ENCODE peak calls at places on chromosomes 4 and X, in seven cellular contexts. One of them, this sample, is unnamed.

GRCh38 chr4:38099020-38099600 is 138.9 kb downstream of the PTTG2 start:
- DNase-seq in OCI-LY7: no peak
- DNase-seq in HCT116: no peak
- DNase-seq in cardiac muscle cell: no peak
- DNase-seq in IMR-90: no peak
- DNase-seq in Panc1: no peak
- DNase-seq in HFF-Myc: no peak
- DNase-seq in this sample: no peak

GRCh38 chr4:22090655-22091350 is 142.2 kb upstream of the KCNIP4 start:
- DNase-seq in OCI-LY7: no peak
- DNase-seq in HCT116: no peak
- DNase-seq in Panc1: no peak
- DNase-seq in IMR-90: no peak
- DNase-seq in HFF-Myc: no peak
- DNase-seq in cardiac muscle cell: peak; percentile 31
- DNase-seq in this sample: no peak

GRCh38 chrX:153477039-153477438 is 6.7 kb upstream of the HAUS7 start:
- DNase-seq in IMR-90: peak; percentile 59
- DNase-seq in Panc1: no peak
- DNase-seq in cardiac muscle cell: no peak
- DNase-seq in HCT116: no peak
- DNase-seq in HFF-Myc: peak; percentile 60
- DNase-seq in OCI-LY7: no peak
- DNase-seq in this sample: no peak

GRCh38 chrX:72572248-72573157 is at the start of gene HDAC8:
- DNase-seq in OCI-LY7: peak; percentile 79
- DNase-seq in HFF-Myc: peak; percentile 50
- DNase-seq in Panc1: peak; percentile 77
- DNase-seq in cardiac muscle cell: peak; percentile 65
- DNase-seq in HCT116: peak; percentile 70
- DNase-seq in IMR-90: peak; percentile 86
- DNase-seq in this sample: peak; percentile 90

GRCh38 chr4:174120446-174121142 is 162.9 kb downstream of the FBXO8 start:
- DNase-seq in Panc1: peak; percentile 12
- DNase-seq in cardiac muscle cell: peak; percentile 67
- DNase-seq in HFF-Myc: peak; percentile 46
- DNase-seq in HCT116: peak; percentile 66
- DNase-seq in IMR-90: peak; percentile 72
- DNase-seq in OCI-LY7: peak; percentile 50
- DNase-seq in this sample: no peak

GRCh38 chr4:168886361-168886760 is 123.7 kb downstream of the CBR4 start:
- DNase-seq in HCT116: peak; percentile 21
- DNase-seq in Panc1: no peak
- DNase-seq in HFF-Myc: no peak
- DNase-seq in OCI-LY7: no peak
- DNase-seq in cardiac muscle cell: no peak
- DNase-seq in IMR-90: peak; percentile 81
- DNase-seq in this sample: no peak

GRCh38 chr4:152510349-152511147 is 25.3 kb downstream of the FBXW7 start:
- DNase-seq in cardiac muscle cell: no peak
- DNase-seq in Panc1: no peak
- DNase-seq in HFF-Myc: no peak
- DNase-seq in HCT116: no peak
- DNase-seq in OCI-LY7: no peak
- DNase-seq in IMR-90: no peak
- DNase-seq in this sample: no peak

GRCh38 chrX:66016905-66017658 is 22.8 kb downstream of the VSIG4 start:
- DNase-seq in cardiac muscle cell: no peak
- DNase-seq in OCI-LY7: no peak
- DNase-seq in Panc1: no peak
- DNase-seq in HCT116: no peak
- DNase-seq in HFF-Myc: no peak
- DNase-seq in IMR-90: no peak
- DNase-seq in this sample: no peak

GRCh38 chrX:80812176-80812575 is 2.5 kb upstream of the BRWD3 start:
- DNase-seq in HCT116: no peak
- DNase-seq in IMR-90: peak; percentile 19
- DNase-seq in HFF-Myc: peak; percentile 17
- DNase-seq in OCI-LY7: peak; percentile 55
- DNase-seq in Panc1: no peak
- DNase-seq in cardiac muscle cell: peak; percentile 44
- DNase-seq in this sample: no peak

GRCh38 chr4:14345356-14345775 is 656.9 kb upstream of the CPEB2 start:
- DNase-seq in IMR-90: peak; percentile 66
- DNase-seq in HCT116: no peak
- DNase-seq in HFF-Myc: no peak
- DNase-seq in OCI-LY7: no peak
- DNase-seq in Panc1: no peak
- DNase-seq in cardiac muscle cell: no peak
- DNase-seq in this sample: no peak

GRCh38 chr4:113292371-113293042 is 243.1 kb downstream of the ANK2 start:
- DNase-seq in cardiac muscle cell: peak; percentile 8
- DNase-seq in Panc1: no peak
- DNase-seq in OCI-LY7: no peak
- DNase-seq in IMR-90: peak; percentile 71
- DNase-seq in HFF-Myc: no peak
- DNase-seq in HCT116: no peak
- DNase-seq in this sample: no peak

GRCh38 chr4:10738826-10739489 is 54.4 kb upstream of the CLNK start:
- DNase-seq in HFF-Myc: no peak
- DNase-seq in OCI-LY7: no peak
- DNase-seq in Panc1: no peak
- DNase-seq in HCT116: no peak
- DNase-seq in cardiac muscle cell: no peak
- DNase-seq in IMR-90: peak; percentile 24
- DNase-seq in this sample: no peak

GRCh38 chr4:152363086-152363485 is 172.8 kb downstream of the FBXW7 start:
- DNase-seq in OCI-LY7: no peak
- DNase-seq in HCT116: no peak
- DNase-seq in Panc1: no peak
- DNase-seq in cardiac muscle cell: no peak
- DNase-seq in HFF-Myc: no peak
- DNase-seq in IMR-90: peak; percentile 66
- DNase-seq in this sample: no peak

GRCh38 chr4:148510211-148510610 is 68.0 kb upstream of the NR3C2 start:
- DNase-seq in cardiac muscle cell: no peak
- DNase-seq in HCT116: no peak
- DNase-seq in OCI-LY7: no peak
- DNase-seq in Panc1: no peak
- DNase-seq in IMR-90: no peak
- DNase-seq in HFF-Myc: no peak
- DNase-seq in this sample: no peak

GRCh38 chr4:113384600-113384999 is 335.1 kb downstream of the ANK2 start:
- DNase-seq in Panc1: no peak
- DNase-seq in OCI-LY7: no peak
- DNase-seq in IMR-90: peak; percentile 81
- DNase-seq in HCT116: peak; percentile 42
- DNase-seq in HFF-Myc: peak; percentile 36
- DNase-seq in cardiac muscle cell: no peak
- DNase-seq in this sample: no peak

GRCh38 chr4:94925764-94926347 is 168.1 kb downstream of the BMPR1B start:
- DNase-seq in HFF-Myc: no peak
- DNase-seq in IMR-90: no peak
- DNase-seq in cardiac muscle cell: no peak
- DNase-seq in Panc1: no peak
- DNase-seq in OCI-LY7: no peak
- DNase-seq in HCT116: no peak
- DNase-seq in this sample: no peak

GRCh38 chr4:176607807-176608206 is 184.9 kb downstream of the VEGFC start:
- DNase-seq in IMR-90: no peak
- DNase-seq in OCI-LY7: no peak
- DNase-seq in Panc1: no peak
- DNase-seq in HFF-Myc: no peak
- DNase-seq in cardiac muscle cell: no peak
- DNase-seq in HCT116: no peak
- DNase-seq in this sample: no peak

GRCh38 chr4:37793562-37793961 is 32.9 kb upstream of the PGM2 start:
- DNase-seq in Panc1: peak; percentile 20
- DNase-seq in IMR-90: peak; percentile 7
- DNase-seq in HCT116: no peak
- DNase-seq in HFF-Myc: no peak
- DNase-seq in OCI-LY7: peak; percentile 39
- DNase-seq in cardiac muscle cell: peak; percentile 10
- DNase-seq in this sample: no peak

GRCh38 chrX:106170318-106170717 is 2.2 kb downstream of the PWWP3B start:
- DNase-seq in Panc1: no peak
- DNase-seq in OCI-LY7: no peak
- DNase-seq in HCT116: peak; percentile 8
- DNase-seq in HFF-Myc: no peak
- DNase-seq in cardiac muscle cell: peak; percentile 46
- DNase-seq in IMR-90: no peak
- DNase-seq in this sample: no peak
- TF ChIP-seq CTCF in Panc1: peak; percentile 53
- TF ChIP-seq CTCF in OCI-LY7: peak; percentile 60
- TF ChIP-seq CTCF in HCT116: peak; percentile 44
- TF ChIP-seq CTCF in HFF-Myc: peak; percentile 12
- TF ChIP-seq CTCF in cardiac muscle cell: peak; percentile 53
- TF ChIP-seq CTCF in IMR-90: peak; percentile 28
- TF ChIP-seq CTCF in this sample: no peak

DNA sequence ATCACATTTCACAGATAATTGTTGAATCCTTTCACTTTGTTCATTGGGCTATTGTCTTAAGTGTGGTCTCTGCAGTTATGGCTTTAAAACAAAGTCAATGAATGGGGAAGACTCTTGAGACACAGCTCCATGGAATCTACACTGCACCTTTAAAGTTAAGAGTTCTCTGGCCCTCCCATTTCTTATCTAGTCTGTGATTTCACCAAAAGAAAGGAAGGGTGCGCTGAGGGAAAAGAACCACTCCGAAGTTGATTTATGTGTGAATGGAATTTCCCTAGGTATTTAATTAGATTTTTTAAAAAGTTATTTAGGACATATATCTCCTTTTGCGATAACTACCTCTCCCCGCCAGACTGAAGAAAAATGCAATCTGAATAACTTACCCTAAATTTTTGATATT is 2.5 kb downstream of the SEPTIN11 start:
- DNase-seq in cardiac muscle cell: no peak
- DNase-seq in IMR-90: no peak
- DNase-seq in OCI-LY7: no peak
- DNase-seq in HFF-Myc: no peak
- DNase-seq in Panc1: no peak
- DNase-seq in HCT116: no peak
- DNase-seq in this sample: no peak
- H3K4me3 ChIP-seq in cardiac muscle cell: no peak overlapping the region
- H3K4me3 ChIP-seq in IMR-90: peak overlapping the region; percentile 57
- H3K4me3 ChIP-seq in OCI-LY7: no peak overlapping the region
- H3K4me3 ChIP-seq in HFF-Myc: peak overlapping the region; percentile 93
- H3K4me3 ChIP-seq in Panc1: peak overlapping the region; percentile 82
- H3K4me3 ChIP-seq in HCT116: no peak overlapping the region
- H3K4me3 ChIP-seq in this sample: no peak overlapping the region

GRCh38 chr4:184097240-184097619 is 120.4 kb downstream of the ENPP6 start:
- DNase-seq in cardiac muscle cell: no peak
- DNase-seq in HFF-Myc: no peak
- DNase-seq in OCI-LY7: no peak
- DNase-seq in Panc1: no peak
- DNase-seq in HCT116: no peak
- DNase-seq in IMR-90: no peak
- DNase-seq in this sample: peak; percentile 90
- TF ChIP-seq CTCF in cardiac muscle cell: peak; percentile 7
- TF ChIP-seq CTCF in HFF-Myc: peak; percentile 21
- TF ChIP-seq CTCF in OCI-LY7: peak; percentile 16
- TF ChIP-seq CTCF in Panc1: no peak
- TF ChIP-seq CTCF in HCT116: peak; percentile 35
- TF ChIP-seq CTCF in IMR-90: peak; percentile 26
- TF ChIP-seq CTCF in this sample: no peak

DNA sequence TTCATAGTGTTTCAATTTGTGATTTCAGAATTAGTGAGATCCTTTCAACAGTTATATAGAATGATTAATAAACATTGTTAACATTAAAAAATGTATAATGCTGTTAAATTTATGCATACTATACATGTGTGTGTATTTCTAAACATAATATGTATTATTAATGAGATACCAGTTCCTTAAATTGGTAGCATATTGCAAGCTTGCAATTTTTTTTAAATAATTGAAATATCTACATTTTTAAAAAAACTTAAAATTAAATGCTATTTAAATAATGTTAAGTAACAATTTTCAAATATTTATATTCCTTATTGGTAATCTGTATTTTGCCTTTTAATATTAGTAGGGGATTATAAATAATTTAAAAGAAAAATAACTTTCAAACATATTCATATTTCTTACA is 1479.5 kb upstream of the PCDH7 start:
- DNase-seq in OCI-LY7: no peak
- DNase-seq in IMR-90: no peak
- DNase-seq in HFF-Myc: no peak
- DNase-seq in Panc1: no peak
- DNase-seq in HCT116: no peak
- DNase-seq in cardiac muscle cell: no peak
- DNase-seq in this sample: no peak
- H3K4me3 ChIP-seq in OCI-LY7: no peak overlapping the region
- H3K4me3 ChIP-seq in IMR-90: no peak overlapping the region
- H3K4me3 ChIP-seq in HFF-Myc: no peak overlapping the region
- H3K4me3 ChIP-seq in Panc1: no peak overlapping the region
- H3K4me3 ChIP-seq in HCT116: no peak overlapping the region
- H3K4me3 ChIP-seq in cardiac muscle cell: no peak overlapping the region
- H3K4me3 ChIP-seq in this sample: no peak overlapping the region

GRCh38 chrX:129761596-129761995 is 18.2 kb upstream of the SASH3 start:
- DNase-seq in Panc1: no peak
- DNase-seq in HFF-Myc: no peak
- DNase-seq in cardiac muscle cell: no peak
- DNase-seq in HCT116: no peak
- DNase-seq in OCI-LY7: no peak
- DNase-seq in IMR-90: no peak
- DNase-seq in this sample: no peak
- TF ChIP-seq CTCF in Panc1: no peak
- TF ChIP-seq CTCF in HFF-Myc: no peak
- TF ChIP-seq CTCF in cardiac muscle cell: no peak
- TF ChIP-seq CTCF in HCT116: no peak
- TF ChIP-seq CTCF in OCI-LY7: no peak
- TF ChIP-seq CTCF in IMR-90: no peak
- TF ChIP-seq CTCF in this sample: no peak

DNA sequence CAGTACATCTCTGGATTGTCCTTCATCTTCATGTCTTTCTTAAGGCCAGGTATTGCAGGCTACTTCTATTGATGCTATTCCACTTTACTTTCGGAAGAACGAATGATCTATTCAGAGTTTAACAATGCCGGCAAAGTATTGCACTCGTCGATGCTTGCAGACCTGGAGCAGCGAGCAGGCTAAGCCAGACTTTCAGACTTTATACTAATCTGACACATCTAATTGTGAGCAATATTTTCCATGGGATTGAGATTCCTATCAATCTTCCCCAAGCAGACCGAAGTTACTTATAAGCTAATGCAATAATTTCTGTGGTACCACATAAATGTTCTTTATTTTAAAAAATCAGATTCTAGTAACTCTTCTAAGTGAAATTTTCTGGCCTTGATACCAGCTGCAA is 1.6 kb downstream of the EMCN start:
- DNase-seq in Panc1: no peak
- DNase-seq in cardiac muscle cell: no peak
- DNase-seq in HCT116: no peak
- DNase-seq in OCI-LY7: no peak
- DNase-seq in HFF-Myc: no peak
- DNase-seq in IMR-90: no peak
- DNase-seq in this sample: no peak
- H3K4me3 ChIP-seq in Panc1: no peak overlapping the region
- H3K4me3 ChIP-seq in cardiac muscle cell: no peak overlapping the region
- H3K4me3 ChIP-seq in HCT116: no peak overlapping the region
- H3K4me3 ChIP-seq in OCI-LY7: no peak overlapping the region
- H3K4me3 ChIP-seq in HFF-Myc: no peak overlapping the region
- H3K4me3 ChIP-seq in IMR-90: no peak overlapping the region
- H3K4me3 ChIP-seq in this sample: no peak overlapping the region

This sample was measured in lower leg skin.